ENCODE peak calls at places on chromosomes 3 and 15, in six cellular contexts. P is sigmoid colon, I is GM23248, T is pancreas, V is HL-60, M is GM06990. H is an unnamed sample.

GRCh38 chr3:155244206-155244605 is 49.3 kb downstream of the STRIT1 start:
- DNase-seq in I (peak), P (no peak), M (no peak), V (no peak), T (no peak), H (peak)

GRCh38 chr3:23659274-23659673 is 146.5 kb upstream of the UBE2E1 start:
- DNase-seq in T (no peak), M (peak), I (no peak), P (no peak), V (no peak), H (no peak)

GRCh38 chr3:8980756-8981257 is 17.5 kb upstream of the RAD18 start:
- DNase-seq in T (peak), P (no peak), V (no peak), M (no peak), I (peak), H (no peak)

GRCh38 chr15:50676799-50677483 is 9.7 kb downstream of the TRPM7 start:
- DNase-seq in P (no peak), T (no peak), I (peak), V (no peak), M (no peak), H (peak)

GRCh38 chr3:62287528-62287927 is 85.8 kb downstream of the FEZF2 start:
- DNase-seq in V (no peak), M (no peak), I (no peak), T (no peak), P (no peak), H (no peak)

GRCh38 chr3:71054312-71054711 is 529.2 kb downstream of the FOXP1 start:
- DNase-seq in I (no peak), T (no peak), P (no peak), V (no peak), M (no peak), H (no peak)

GRCh38 chr15:63353887-63354286 is 27.8 kb downstream of the CA12 start:
- DNase-seq in M (no peak), V (no peak), P (peak), T (no peak), I (no peak), H (no peak)

GRCh38 chr15:70023769-70024491 is 73.8 kb downstream of the TLE3 start:
- DNase-seq in P (peak), V (no peak), M (no peak), T (no peak), I (peak), H (peak)

GRCh38 chr3:50581459-50581842 is 12.1 kb downstream of the HEMK1 start:
- DNase-seq in M (no peak), T (no peak), V (no peak), P (no peak), I (peak), H (no peak)

GRCh38 chr3:10116138-10116460 is 624 bp downstream of the BRK1 start:
- DNase-seq in V (peak), T (no peak), M (no peak), P (no peak), I (peak), H (peak)

GRCh38 chr3:139491966-139492365 is 15.7 kb upstream of the RBP2 start:
- DNase-seq in V (no peak), T (no peak), I (no peak), P (no peak), M (no peak), H (peak)

GRCh38 chr3:4895848-4896247 is 83.4 kb upstream of the BHLHE40 start:
- DNase-seq in P (no peak), M (no peak), T (no peak), V (no peak), I (peak), H (peak)

GRCh38 chr3:125039041-125039896 is 16.5 kb downstream of the HEG1 start:
- DNase-seq in P (no peak), I (no peak), M (no peak), T (no peak), V (no peak), H (no peak)

GRCh38 chr3:117355566-117355965 is 646.0 kb downstream of the TUSC7 start:
- DNase-seq in I (peak), V (no peak), M (no peak), P (no peak), T (no peak), H (peak)

GRCh38 chr15:68739390-68740075 is 81.2 kb downstream of the ANP32A start:
- DNase-seq in P (peak), V (no peak), I (peak), T (no peak), M (no peak), H (no peak)

GRCh38 chr15:86645861-86646393 is 566.3 kb downstream of the AGBL1 start:
- DNase-seq in V (no peak), P (no peak), T (no peak), I (no peak), M (no peak), H (no peak)

DNA sequence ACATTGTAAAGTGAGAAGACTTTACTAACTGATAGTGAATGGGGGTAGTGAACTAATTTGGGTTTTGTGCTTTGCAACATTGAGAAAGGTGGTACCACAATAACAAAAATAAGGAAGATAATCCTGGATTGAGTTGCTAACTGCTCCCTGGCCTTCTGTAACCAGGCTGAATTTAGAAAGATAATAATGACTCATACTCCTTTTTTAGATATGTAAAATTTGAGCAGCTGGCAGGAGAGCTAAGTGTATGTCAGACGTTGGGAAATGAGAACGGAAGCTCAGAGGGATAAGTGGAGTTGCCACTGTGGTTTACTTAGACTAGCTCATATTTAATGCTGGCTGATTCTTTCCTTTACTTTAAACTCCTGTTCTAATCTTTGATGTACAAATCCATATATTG is 17.1 kb downstream of the TCAIM start:
- DNase-seq in P (no peak), V (peak), T (no peak), I (peak), M (no peak), H (peak)
- H3K4me3 ChIP-seq in P (no peak), V (no peak), T (no peak), I (no peak), M (no peak), H (no peak)

GRCh38 chr3:172716476-172716875 is 5.6 kb upstream of the NCEH1 start:
- DNase-seq in I (no peak), M (no peak), T (no peak), P (no peak), V (peak), H (no peak)
- H3K4me3 ChIP-seq in I (no peak), M (no peak), T (no peak), P (no peak), V (no peak), H (no peak)

GRCh38 chr3:64268926-64269325 is 43.7 kb upstream of the PRICKLE2 start:
- DNase-seq in V (no peak), T (no peak), I (no peak), M (no peak), P (no peak), H (no peak)

GRCh38 chr3:64264491-64265109 is 39.3 kb upstream of the PRICKLE2 start:
- DNase-seq in M (no peak), I (peak), V (no peak), P (no peak), T (no peak), H (peak)

GRCh38 chr3:64267774-64268604 is 42.7 kb upstream of the PRICKLE2 start:
- DNase-seq in P (peak), M (no peak), T (peak), I (peak), V (no peak), H (peak)

GRCh38 chr3:64266983-64267382 is 41.7 kb upstream of the PRICKLE2 start:
- DNase-seq in M (no peak), P (no peak), I (peak), V (no peak), T (no peak), H (no peak)

DNA sequence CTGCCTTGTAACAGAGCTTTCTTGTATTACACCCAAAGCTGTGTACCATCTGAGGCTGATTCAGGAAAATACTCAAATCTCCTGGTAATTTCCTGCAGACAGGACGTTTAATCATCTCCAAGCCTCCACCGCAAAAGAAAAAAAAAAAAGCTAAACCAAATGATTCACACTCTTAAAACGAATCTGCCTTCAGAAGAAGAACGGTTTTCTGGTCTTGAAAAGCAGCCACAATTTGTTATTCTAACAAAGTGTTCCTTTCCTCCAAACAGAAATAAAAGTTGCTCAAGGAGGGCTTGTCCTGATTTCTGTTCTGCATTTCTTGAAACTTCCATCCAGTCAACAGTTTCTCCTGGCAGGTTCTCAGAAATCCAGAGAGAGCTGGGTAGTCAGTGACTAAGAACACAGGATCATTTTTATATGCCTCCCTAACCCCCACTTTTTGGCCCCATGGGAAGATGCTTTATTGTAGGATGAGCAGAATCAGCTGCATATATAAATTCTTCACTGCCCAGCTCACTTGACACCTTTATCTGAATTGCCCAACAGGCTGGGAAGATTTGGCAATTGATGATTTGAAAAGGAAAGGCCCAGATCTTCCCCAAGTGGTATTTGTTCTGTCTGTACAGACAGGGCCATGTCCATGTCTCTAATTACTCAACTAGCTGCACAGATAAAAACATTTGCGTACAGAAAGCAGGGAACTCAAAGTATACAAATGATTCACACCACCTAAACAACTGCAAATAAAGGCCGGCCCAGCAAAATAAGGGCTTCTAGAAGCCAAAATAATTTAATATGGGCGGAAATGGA is 41.0 kb upstream of the PRICKLE2 start:
- DNase-seq in V (no peak), M (no peak), I (peak), P (peak), T (no peak), H (peak)
- H3K4me3 ChIP-seq in V (no peak), M (no peak), I (peak), P (peak), T (no peak), H (peak)

DNA sequence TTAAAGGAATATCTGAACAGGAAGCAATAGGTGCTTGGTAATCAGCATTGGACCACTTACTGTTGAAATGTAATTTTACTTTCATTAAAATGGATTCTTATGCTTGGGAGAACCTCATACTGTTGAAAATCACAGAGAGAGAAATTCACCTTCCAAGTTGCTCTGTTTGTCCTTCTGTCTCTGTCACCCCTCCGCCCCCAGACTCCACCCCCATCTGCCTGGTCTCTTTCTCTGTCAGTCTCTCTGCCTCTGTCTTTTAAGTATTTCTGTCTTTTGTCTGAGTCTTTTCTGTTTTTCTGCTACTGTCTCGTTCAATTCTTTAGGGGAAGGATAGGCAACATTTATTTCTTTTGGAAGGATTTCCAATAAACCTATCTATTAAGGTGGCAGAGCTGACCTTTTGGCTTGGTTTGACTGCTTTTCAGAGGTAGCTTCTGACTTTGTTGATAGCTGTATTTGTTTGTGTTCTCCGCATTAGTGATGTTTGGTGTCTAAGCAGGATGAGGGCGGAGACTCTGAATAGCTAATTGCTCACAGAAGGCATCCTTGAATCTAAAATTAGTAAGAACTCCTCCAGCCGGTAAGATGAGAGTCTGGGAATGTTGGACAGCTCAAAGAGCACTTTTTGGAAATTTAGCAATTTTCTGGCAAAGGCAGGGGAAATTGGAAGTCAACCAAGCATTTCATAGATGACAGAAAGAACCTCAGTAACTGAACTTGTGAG is 174.2 kb downstream of the KLHL25 start:
- DNase-seq in M (no peak), T (no peak), I (peak), V (no peak), P (no peak), H (peak)
- H3K4me3 ChIP-seq in M (no peak), T (no peak), I (peak), V (no peak), P (peak), H (peak)

GRCh38 chr3:108221911-108222812 is at the start of gene IFT57:
- DNase-seq in V (peak), M (peak), T (peak), I (peak), P (peak), H (peak)

GRCh38 chr3:108225221-108225620 is 3.0 kb upstream of the IFT57 start:
- DNase-seq in P (no peak), T (no peak), M (no peak), I (no peak), V (no peak), H (no peak)

GRCh38 chr3:108222813-108223307 is 636 bp upstream of the IFT57 start:
- DNase-seq in P (no peak), T (no peak), M (no peak), V (no peak), I (peak), H (peak)

GRCh38 chr3:108221403-108221802 is 821 bp downstream of the IFT57 start:
- DNase-seq in T (no peak), M (no peak), I (peak), V (no peak), P (no peak), H (peak)

GRCh38 chr3:108223928-108224327 is 1.7 kb upstream of the IFT57 start:
- DNase-seq in T (no peak), P (no peak), I (peak), M (peak), V (peak), H (peak)
- H3K4me3 ChIP-seq in T (no peak), P (no peak), I (peak), M (peak), V (peak), H (no peak)

DNA sequence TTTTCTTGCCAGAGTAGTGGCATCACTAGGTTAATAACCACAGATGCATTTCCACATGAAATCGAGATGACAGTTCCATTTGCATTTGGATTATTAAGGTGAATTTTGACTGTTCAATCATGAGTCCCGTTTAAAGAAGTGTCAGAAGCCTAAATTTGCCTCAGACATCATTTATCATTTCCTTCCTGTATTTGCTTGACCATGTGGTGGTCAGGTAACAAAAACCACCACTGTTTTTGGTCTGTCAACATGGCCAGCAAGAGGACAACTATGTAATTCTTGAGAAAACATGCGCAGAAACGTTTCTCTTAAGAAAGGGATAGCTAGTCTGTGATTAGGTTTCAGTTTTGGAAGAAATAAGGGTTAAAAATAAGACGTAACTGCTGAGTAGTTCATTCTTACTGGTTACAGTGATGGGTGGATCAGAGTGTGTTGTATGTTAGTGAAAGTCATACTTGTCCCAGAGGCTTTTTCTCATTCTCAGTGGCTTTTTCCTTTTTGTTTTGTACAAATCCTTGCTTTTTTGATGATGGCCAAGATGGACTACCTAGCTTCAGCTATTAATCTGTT is 204.5 kb downstream of the AKAP13 start:
- DNase-seq in V (no peak), T (no peak), P (no peak), I (no peak), M (peak), H (no peak)
- H3K4me3 ChIP-seq in V (no peak), T (peak), P (no peak), I (no peak), M (peak), H (no peak)

GRCh38 chr3:152287898-152288576 is 19.3 kb downstream of the MBNL1 start:
- DNase-seq in M (no peak), T (no peak), I (peak), V (no peak), P (no peak), H (no peak)
- H3K4me3 ChIP-seq in M (no peak), T (no peak), I (no peak), V (no peak), P (no peak), H (no peak)

H was measured in choroid plexus epithelial cell.